ENCODE peak calls at places on chromosomes 5 and 9, in ten cellular contexts. One of them, this sample, is unnamed.

GRCh38 chr5:135602882-135603721 is 24.3 kb upstream of the CXCL14 start:
- DNase-seq in lower lobe of right lung: no peak
- DNase-seq in A549: no peak
- DNase-seq in MM.1S: no peak
- DNase-seq in fibroblast of the aortic adventitia: no peak
- DNase-seq in HFF-Myc: no peak
- DNase-seq in astrocyte of the cerebellum: no peak
- DNase-seq in foreskin fibroblast: no peak
- DNase-seq in OCI-LY7: no peak
- DNase-seq in A673: no peak
- DNase-seq in this sample: no peak

GRCh38 chr5:90558344-90559192 is at the start of gene ADGRV1:
- DNase-seq in lower lobe of right lung: peak; percentile 92
- DNase-seq in A549: peak; percentile 8
- DNase-seq in MM.1S: peak; percentile 95
- DNase-seq in fibroblast of the aortic adventitia: peak; percentile 30
- DNase-seq in HFF-Myc: no peak
- DNase-seq in astrocyte of the cerebellum: peak; percentile 48
- DNase-seq in foreskin fibroblast: peak; percentile 66
- DNase-seq in OCI-LY7: no peak
- DNase-seq in A673: peak; percentile 77
- DNase-seq in this sample: no peak

GRCh38 chr9:70218767-70219166 is 40.0 kb upstream of the SMC5 start:
- DNase-seq in lower lobe of right lung: no peak
- DNase-seq in A549: no peak
- DNase-seq in MM.1S: no peak
- DNase-seq in fibroblast of the aortic adventitia: peak; percentile 56
- DNase-seq in HFF-Myc: peak; percentile 25
- DNase-seq in astrocyte of the cerebellum: no peak
- DNase-seq in foreskin fibroblast: peak; percentile 78
- DNase-seq in OCI-LY7: no peak
- DNase-seq in A673: no peak
- DNase-seq in this sample: no peak

GRCh38 chr5:152505442-152506042 is 100.5 kb upstream of the NMUR2 start:
- DNase-seq in lower lobe of right lung: no peak
- DNase-seq in A549: peak; percentile 20
- DNase-seq in MM.1S: peak; percentile 70
- DNase-seq in fibroblast of the aortic adventitia: peak; percentile 45
- DNase-seq in HFF-Myc: peak; percentile 30
- DNase-seq in astrocyte of the cerebellum: peak; percentile 19
- DNase-seq in foreskin fibroblast: peak; percentile 45
- DNase-seq in OCI-LY7: peak; percentile 49
- DNase-seq in A673: peak; percentile 68
- DNase-seq in this sample: peak; percentile 5

GRCh38 chr9:134895849-134896833 is 15.5 kb downstream of the FCN2 start:
- DNase-seq in lower lobe of right lung: peak; percentile 18
- DNase-seq in A549: peak; percentile 72
- DNase-seq in MM.1S: no peak
- DNase-seq in fibroblast of the aortic adventitia: peak; percentile 81
- DNase-seq in HFF-Myc: peak; percentile 86
- DNase-seq in astrocyte of the cerebellum: peak; percentile 79
- DNase-seq in foreskin fibroblast: peak; percentile 70
- DNase-seq in OCI-LY7: no peak
- DNase-seq in A673: peak; percentile 92
- DNase-seq in this sample: no peak

GRCh38 chr9:104088416-104088815 is 5.7 kb upstream of the SMC2 start:
- DNase-seq in lower lobe of right lung: no peak
- DNase-seq in A549: no peak
- DNase-seq in MM.1S: no peak
- DNase-seq in fibroblast of the aortic adventitia: peak; percentile 46
- DNase-seq in HFF-Myc: no peak
- DNase-seq in astrocyte of the cerebellum: no peak
- DNase-seq in foreskin fibroblast: peak; percentile 58
- DNase-seq in OCI-LY7: no peak
- DNase-seq in A673: no peak
- DNase-seq in this sample: no peak

GRCh38 chr9:36193049-36193448 is 2.3 kb downstream of the CLTA start:
- DNase-seq in lower lobe of right lung: no peak
- DNase-seq in A549: no peak
- DNase-seq in MM.1S: no peak
- DNase-seq in fibroblast of the aortic adventitia: peak; percentile 22
- DNase-seq in HFF-Myc: no peak
- DNase-seq in astrocyte of the cerebellum: no peak
- DNase-seq in foreskin fibroblast: no peak
- DNase-seq in OCI-LY7: no peak
- DNase-seq in A673: no peak
- DNase-seq in this sample: no peak

GRCh38 chr5:64487283-64487682 is 18.5 kb upstream of the RGS7BP start:
- DNase-seq in lower lobe of right lung: no peak
- DNase-seq in A549: no peak
- DNase-seq in MM.1S: no peak
- DNase-seq in fibroblast of the aortic adventitia: no peak
- DNase-seq in HFF-Myc: no peak
- DNase-seq in astrocyte of the cerebellum: no peak
- DNase-seq in foreskin fibroblast: no peak
- DNase-seq in OCI-LY7: no peak
- DNase-seq in A673: no peak
- DNase-seq in this sample: no peak

GRCh38 chr5:142445266-142445665 is 120.4 kb upstream of the SPRY4 start:
- DNase-seq in lower lobe of right lung: no peak
- DNase-seq in A549: no peak
- DNase-seq in MM.1S: no peak
- DNase-seq in fibroblast of the aortic adventitia: no peak
- DNase-seq in HFF-Myc: no peak
- DNase-seq in astrocyte of the cerebellum: no peak
- DNase-seq in foreskin fibroblast: peak; percentile 37
- DNase-seq in OCI-LY7: no peak
- DNase-seq in A673: no peak
- DNase-seq in this sample: no peak

GRCh38 chr5:74471875-74472274 is 168.7 kb downstream of the ENC1 start:
- DNase-seq in lower lobe of right lung: no peak
- DNase-seq in A549: no peak
- DNase-seq in MM.1S: no peak
- DNase-seq in fibroblast of the aortic adventitia: no peak
- DNase-seq in HFF-Myc: no peak
- DNase-seq in astrocyte of the cerebellum: no peak
- DNase-seq in foreskin fibroblast: no peak
- DNase-seq in OCI-LY7: no peak
- DNase-seq in A673: no peak
- DNase-seq in this sample: no peak

GRCh38 chr9:68493953-68494541 is 46.6 kb downstream of the TMEM252 start:
- DNase-seq in lower lobe of right lung: no peak
- DNase-seq in A549: no peak
- DNase-seq in MM.1S: no peak
- DNase-seq in fibroblast of the aortic adventitia: no peak
- DNase-seq in HFF-Myc: no peak
- DNase-seq in astrocyte of the cerebellum: peak; percentile 15
- DNase-seq in foreskin fibroblast: peak; percentile 8
- DNase-seq in OCI-LY7: no peak
- DNase-seq in A673: no peak
- DNase-seq in this sample: no peak

GRCh38 chr9:113187935-113188595 is 33.0 kb downstream of the FKBP15 start:
- DNase-seq in lower lobe of right lung: peak; percentile 70
- DNase-seq in A549: peak; percentile 22
- DNase-seq in MM.1S: no peak
- DNase-seq in fibroblast of the aortic adventitia: peak; percentile 94
- DNase-seq in HFF-Myc: peak; percentile 35
- DNase-seq in astrocyte of the cerebellum: peak; percentile 9
- DNase-seq in foreskin fibroblast: peak; percentile 95
- DNase-seq in OCI-LY7: no peak
- DNase-seq in A673: peak; percentile 23
- DNase-seq in this sample: no peak

GRCh38 chr5:42992035-42992570 is 48.0 kb downstream of the ANXA2R start:
- DNase-seq in lower lobe of right lung: peak; percentile 92
- DNase-seq in A549: peak; percentile 57
- DNase-seq in MM.1S: peak; percentile 85
- DNase-seq in fibroblast of the aortic adventitia: peak; percentile 81
- DNase-seq in HFF-Myc: no peak
- DNase-seq in astrocyte of the cerebellum: no peak
- DNase-seq in foreskin fibroblast: peak; percentile 93
- DNase-seq in OCI-LY7: no peak
- DNase-seq in A673: peak; percentile 83
- DNase-seq in this sample: peak; percentile 87

GRCh38 chr5:42994285-42995151 is 45.6 kb downstream of the ANXA2R start:
- DNase-seq in lower lobe of right lung: peak; percentile 89
- DNase-seq in A549: peak; percentile 64
- DNase-seq in MM.1S: peak; percentile 93
- DNase-seq in fibroblast of the aortic adventitia: peak; percentile 96
- DNase-seq in HFF-Myc: peak; percentile 80
- DNase-seq in astrocyte of the cerebellum: peak; percentile 91
- DNase-seq in foreskin fibroblast: peak; percentile 96
- DNase-seq in OCI-LY7: peak; percentile 92
- DNase-seq in A673: peak; percentile 96
- DNase-seq in this sample: peak; percentile 88

GRCh38 chr5:42993516-42994284 is 46.4 kb downstream of the ANXA2R start:
- DNase-seq in lower lobe of right lung: peak; percentile 56
- DNase-seq in A549: no peak
- DNase-seq in MM.1S: peak; percentile 64
- DNase-seq in fibroblast of the aortic adventitia: peak; percentile 81
- DNase-seq in HFF-Myc: no peak
- DNase-seq in astrocyte of the cerebellum: no peak
- DNase-seq in foreskin fibroblast: peak; percentile 71
- DNase-seq in OCI-LY7: peak; percentile 46
- DNase-seq in A673: peak; percentile 79
- DNase-seq in this sample: peak; percentile 65

GRCh38 chr5:42991477-42992034 is 48.6 kb downstream of the ANXA2R start:
- DNase-seq in lower lobe of right lung: no peak
- DNase-seq in A549: no peak
- DNase-seq in MM.1S: no peak
- DNase-seq in fibroblast of the aortic adventitia: no peak
- DNase-seq in HFF-Myc: no peak
- DNase-seq in astrocyte of the cerebellum: no peak
- DNase-seq in foreskin fibroblast: no peak
- DNase-seq in OCI-LY7: no peak
- DNase-seq in A673: no peak
- DNase-seq in this sample: no peak

DNA sequence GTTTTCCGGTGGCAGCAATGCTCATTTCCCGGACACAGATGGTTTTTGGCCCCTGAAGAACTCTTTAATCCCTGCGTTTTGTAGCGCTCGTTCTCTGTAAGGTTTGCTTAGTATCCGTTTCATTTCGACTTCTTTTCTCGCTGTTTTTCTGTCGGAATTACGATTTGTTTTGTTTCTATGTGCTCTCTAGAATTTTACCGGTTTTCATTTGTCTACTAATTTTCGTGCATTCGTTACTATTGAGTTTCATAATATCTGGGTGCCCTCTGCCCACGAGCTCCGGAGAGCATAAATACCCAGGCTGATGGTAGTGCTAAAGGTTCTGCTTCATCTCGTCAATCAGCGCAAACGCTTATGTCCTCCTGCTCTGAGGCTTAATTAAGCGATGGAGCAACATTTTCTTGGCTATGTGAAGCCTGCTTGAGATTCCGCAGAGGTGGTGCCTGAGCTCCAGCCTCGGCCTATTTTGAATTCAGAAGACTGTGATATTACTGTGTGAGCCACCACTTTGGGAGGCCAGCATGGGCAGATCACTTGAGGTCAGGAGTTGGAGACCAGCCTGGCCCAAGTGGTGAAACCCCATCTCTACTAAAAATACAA is 44.9 kb downstream of the ANXA2R start:
- DNase-seq in lower lobe of right lung: no peak
- DNase-seq in A549: no peak
- DNase-seq in MM.1S: no peak
- DNase-seq in fibroblast of the aortic adventitia: peak; percentile 59
- DNase-seq in HFF-Myc: no peak
- DNase-seq in astrocyte of the cerebellum: no peak
- DNase-seq in foreskin fibroblast: peak; percentile 56
- DNase-seq in OCI-LY7: no peak
- DNase-seq in A673: peak; percentile 44
- DNase-seq in this sample: no peak
- TF ChIP-seq CTCF in lower lobe of right lung: no peak
- TF ChIP-seq CTCF in A549: peak; percentile 7
- TF ChIP-seq CTCF in MM.1S: peak; percentile 2
- TF ChIP-seq CTCF in fibroblast of the aortic adventitia: no peak
- TF ChIP-seq CTCF in HFF-Myc: no peak
- TF ChIP-seq CTCF in astrocyte of the cerebellum: no peak
- TF ChIP-seq CTCF in foreskin fibroblast: no peak
- TF ChIP-seq CTCF in OCI-LY7: peak; percentile 56
- TF ChIP-seq CTCF in A673: peak; percentile 40
- TF ChIP-seq CTCF in this sample: peak; percentile 30

GRCh38 chr5:181187500-181188213 is 17.3 kb downstream of the TRIM7 start:
- DNase-seq in lower lobe of right lung: peak; percentile 82
- DNase-seq in A549: no peak
- DNase-seq in MM.1S: peak; percentile 46
- DNase-seq in fibroblast of the aortic adventitia: peak; percentile 83
- DNase-seq in HFF-Myc: no peak
- DNase-seq in astrocyte of the cerebellum: peak; percentile 46
- DNase-seq in foreskin fibroblast: peak; percentile 89
- DNase-seq in OCI-LY7: peak; percentile 75
- DNase-seq in A673: peak; percentile 86
- DNase-seq in this sample: peak; percentile 63
- TF ChIP-seq CTCF in lower lobe of right lung: peak; percentile 12
- TF ChIP-seq CTCF in A549: peak; percentile 16
- TF ChIP-seq CTCF in MM.1S: no peak
- TF ChIP-seq CTCF in fibroblast of the aortic adventitia: peak; percentile 43
- TF ChIP-seq CTCF in HFF-Myc: peak; percentile 22
- TF ChIP-seq CTCF in astrocyte of the cerebellum: peak; percentile 18
- TF ChIP-seq CTCF in foreskin fibroblast: no peak
- TF ChIP-seq CTCF in OCI-LY7: peak; percentile 14
- TF ChIP-seq CTCF in A673: peak; percentile 28
- TF ChIP-seq CTCF in this sample: no peak

GRCh38 chr5:110413856-110414255 is 312.6 kb downstream of the TMEM232 start:
- DNase-seq in lower lobe of right lung: no peak
- DNase-seq in A549: no peak
- DNase-seq in MM.1S: no peak
- DNase-seq in fibroblast of the aortic adventitia: peak; percentile 14
- DNase-seq in HFF-Myc: no peak
- DNase-seq in astrocyte of the cerebellum: peak; percentile 6
- DNase-seq in foreskin fibroblast: peak; percentile 10
- DNase-seq in OCI-LY7: no peak
- DNase-seq in A673: no peak
- DNase-seq in this sample: no peak

GRCh38 chr5:110414360-110414759 is 312.1 kb downstream of the TMEM232 start:
- DNase-seq in lower lobe of right lung: no peak
- DNase-seq in A549: no peak
- DNase-seq in MM.1S: peak; percentile 36
- DNase-seq in fibroblast of the aortic adventitia: peak; percentile 11
- DNase-seq in HFF-Myc: no peak
- DNase-seq in astrocyte of the cerebellum: peak; percentile 8
- DNase-seq in foreskin fibroblast: peak; percentile 49
- DNase-seq in OCI-LY7: no peak
- DNase-seq in A673: peak; percentile 18
- DNase-seq in this sample: no peak
- TF ChIP-seq CTCF in lower lobe of right lung: peak; percentile 17
- TF ChIP-seq CTCF in A549: no peak
- TF ChIP-seq CTCF in MM.1S: peak; percentile 46
- TF ChIP-seq CTCF in fibroblast of the aortic adventitia: peak; percentile 40
- TF ChIP-seq CTCF in HFF-Myc: peak; percentile 23
- TF ChIP-seq CTCF in astrocyte of the cerebellum: peak; percentile 70
- TF ChIP-seq CTCF in foreskin fibroblast: peak; percentile 68
- TF ChIP-seq CTCF in OCI-LY7: peak; percentile 60
- TF ChIP-seq CTCF in A673: peak; percentile 64
- TF ChIP-seq CTCF in this sample: peak; percentile 18

DNA sequence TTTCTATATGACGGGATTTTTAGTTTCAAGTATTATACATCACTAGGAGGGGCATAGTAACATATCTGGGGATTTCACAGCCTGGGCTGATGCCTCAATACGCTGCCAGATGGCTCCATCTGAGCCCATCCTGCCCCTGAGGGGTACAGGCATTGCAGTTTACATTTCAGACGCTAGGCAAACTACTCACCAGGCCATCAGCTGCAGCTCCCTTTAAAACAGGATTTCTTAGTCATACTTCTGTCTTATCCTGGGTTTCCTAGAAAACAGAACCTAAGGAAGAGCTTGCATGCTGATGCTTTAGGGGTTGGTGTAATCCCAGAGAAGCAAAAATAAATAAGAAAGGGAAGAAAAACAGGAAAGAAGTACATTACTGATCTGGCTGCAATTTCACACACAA is 372.8 kb upstream of the PIK3R1 start:
- DNase-seq in lower lobe of right lung: no peak
- DNase-seq in A549: no peak
- DNase-seq in MM.1S: no peak
- DNase-seq in fibroblast of the aortic adventitia: peak; percentile 11
- DNase-seq in HFF-Myc: peak; percentile 11
- DNase-seq in astrocyte of the cerebellum: no peak
- DNase-seq in foreskin fibroblast: peak; percentile 62
- DNase-seq in OCI-LY7: no peak
- DNase-seq in A673: no peak
- DNase-seq in this sample: no peak
- TF ChIP-seq CTCF in lower lobe of right lung: no peak
- TF ChIP-seq CTCF in A549: no peak
- TF ChIP-seq CTCF in MM.1S: no peak
- TF ChIP-seq CTCF in fibroblast of the aortic adventitia: peak; percentile 12
- TF ChIP-seq CTCF in HFF-Myc: peak; percentile 40
- TF ChIP-seq CTCF in astrocyte of the cerebellum: no peak
- TF ChIP-seq CTCF in foreskin fibroblast: peak; percentile 40
- TF ChIP-seq CTCF in OCI-LY7: no peak
- TF ChIP-seq CTCF in A673: no peak
- TF ChIP-seq CTCF in this sample: no peak